ENCODE peak calls at places on chromosomes 4 and X, in ten cellular contexts. G is H1, X is ascending aorta, H is SJCRH30, O is mesendoderm, L is A549, U is SK-N-SH, Z is cardiac muscle cell, P is WERI-Rb-1, D is left ventricle myocardium inferior. C is an unnamed sample.

GRCh38 chrX:43861750-43862149 is 20.5 kb downstream of the MAOB start:
- DNase-seq in D (no peak), U (no peak), G (no peak), O (no peak), L (no peak), Z (no peak), X (peak), P (no peak), H (no peak), C (no peak)

GRCh38 chr4:53943345-53944085 is 120.9 kb downstream of the CHIC2 start:
- DNase-seq in O (no peak), P (no peak), U (no peak), Z (peak), L (no peak), X (no peak), G (no peak), D (no peak), H (peak), C (no peak)

GRCh38 chrX:115330498-115331138 is 41.1 kb downstream of the LUZP4 start:
- DNase-seq in Z (peak), D (no peak), G (no peak), H (peak), P (peak), O (peak), X (no peak), U (peak), L (peak), C (peak)

GRCh38 chrX:40513012-40513411 is 67.8 kb upstream of the ATP6AP2 start:
- DNase-seq in H (no peak), U (no peak), G (no peak), X (no peak), P (no peak), D (no peak), L (no peak), O (no peak), Z (no peak), C (no peak)

GRCh38 chrX:52574416-52575275 is 57.8 kb upstream of the XAGE1B start:
- DNase-seq in D (no peak), L (peak), O (peak), U (peak), X (no peak), P (peak), G (peak), Z (peak), H (peak), C (no peak)

GRCh38 chr4:57193164-57193810 is 83.1 kb upstream of the IGFBP7 start:
- DNase-seq in U (no peak), Z (no peak), D (no peak), O (no peak), X (no peak), P (no peak), L (no peak), G (no peak), H (peak), C (no peak)

GRCh38 chrX:5068550-5068949 is 1160.1 kb downstream of the NLGN4X start:
- DNase-seq in D (no peak), P (no peak), H (no peak), L (no peak), X (no peak), Z (no peak), G (no peak), O (no peak), U (no peak), C (no peak)

GRCh38 chr4:40059362-40059761 is 2.7 kb downstream of the N4BP2 start:
- DNase-seq in H (no peak), X (no peak), U (no peak), P (no peak), D (no peak), Z (no peak), O (no peak), G (no peak), L (no peak), C (peak)

GRCh38 chrX:40912166-40912565 is 173.1 kb upstream of the USP9X start:
- DNase-seq in L (no peak), Z (no peak), G (no peak), U (no peak), H (peak), X (no peak), P (no peak), D (no peak), O (no peak), C (no peak)

GRCh38 chr4:18917689-18918088 is 896.1 kb upstream of the LCORL start:
- DNase-seq in P (no peak), U (no peak), H (no peak), X (no peak), L (no peak), Z (no peak), O (no peak), G (no peak), D (no peak), C (no peak)

GRCh38 chr4:173752610-173753009 is 222.6 kb upstream of the HAND2 start:
- DNase-seq in G (peak), D (no peak), U (no peak), Z (peak), X (no peak), P (peak), H (peak), L (no peak), O (peak), C (peak)

GRCh38 chr4:6362896-6363295 is 93.2 kb downstream of the WFS1 start:
- DNase-seq in H (peak), U (no peak), P (no peak), Z (peak), X (no peak), O (peak), L (no peak), G (peak), D (no peak), C (no peak)

DNA sequence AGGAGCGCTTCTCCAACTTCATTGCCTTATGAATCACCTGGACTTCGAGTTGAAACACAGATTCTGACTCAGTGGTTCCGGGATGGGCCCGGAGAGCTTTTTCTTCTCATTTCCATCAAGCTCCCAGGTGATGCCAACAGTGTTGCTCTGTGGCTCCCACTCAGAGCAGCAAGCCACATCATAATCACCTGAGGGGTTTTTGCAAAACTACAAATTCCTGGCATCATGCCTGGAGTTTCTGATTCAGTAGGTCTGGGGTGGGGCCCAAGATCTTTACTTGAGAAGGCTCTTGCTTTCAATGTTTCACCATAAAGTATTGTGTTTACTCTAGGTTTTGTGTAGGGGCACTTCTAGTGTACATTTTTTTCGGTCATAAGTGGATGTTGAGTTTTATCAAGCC is 7.0 kb downstream of the MTM1 start:
- DNase-seq in X (no peak), O (no peak), L (no peak), U (no peak), D (no peak), G (no peak), P (no peak), Z (peak), H (no peak), C (no peak)
- H3K27ac ChIP-seq in X (no peak), O (no peak), L (peak), U (no peak), D (no peak), G (no peak), P (no peak), Z (no peak), H (no peak), C (no peak)

DNA sequence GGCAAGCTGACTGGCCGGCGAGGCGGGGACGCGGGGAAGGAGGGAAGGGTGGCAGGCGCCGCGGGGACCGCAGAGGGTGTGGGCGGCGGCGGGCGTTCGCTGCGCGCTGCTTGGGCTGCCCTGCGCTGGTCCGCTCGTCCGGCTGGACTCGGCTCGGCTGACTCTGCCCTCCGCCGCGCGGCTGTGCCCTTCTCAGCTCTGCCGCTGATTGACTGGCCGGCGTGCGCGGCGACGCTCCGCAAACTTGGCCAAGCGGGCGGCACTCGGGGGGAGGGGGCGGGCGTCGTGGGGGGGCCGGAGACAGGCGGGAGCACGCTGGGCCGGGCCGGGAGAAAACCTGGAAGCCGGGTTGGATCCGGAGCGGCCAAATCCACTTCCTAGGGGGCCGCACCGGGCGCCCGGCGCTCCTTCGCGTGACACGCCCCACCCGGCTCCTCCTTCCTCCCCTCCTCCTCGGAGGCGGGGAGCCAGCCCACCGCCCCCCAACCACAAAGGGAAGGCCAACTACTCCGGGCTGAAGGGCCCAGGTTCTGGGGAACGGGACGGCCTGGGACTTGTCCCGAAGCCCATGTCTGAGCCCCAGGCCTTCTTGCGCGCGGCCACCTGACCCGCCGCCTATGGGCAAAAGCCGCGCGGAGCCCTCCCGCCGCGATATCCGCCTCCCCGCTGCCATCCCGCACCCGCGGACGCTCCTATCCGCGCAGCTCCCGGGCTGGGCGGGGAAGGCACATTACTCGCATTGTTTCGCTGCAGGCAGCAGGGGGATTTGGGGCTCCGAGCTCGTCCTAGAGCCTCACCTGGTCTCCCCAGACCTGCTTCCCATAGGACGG is at the start of gene GPC4:
- DNase-seq in D (peak), L (peak), U (peak), G (peak), X (peak), Z (peak), O (peak), P (no peak), H (peak), C (peak)
- H3K27ac ChIP-seq in D (peak), L (no peak), U (no peak), G (peak), X (peak), Z (peak), O (peak), P (no peak), H (peak), C (peak)

GRCh38 chr4:128006592-128006991 is 41.4 kb downstream of the ABHD18 start:
- DNase-seq in H (no peak), P (no peak), X (no peak), L (no peak), U (no peak), Z (peak), D (no peak), G (no peak), O (no peak), C (no peak)
- H3K27ac ChIP-seq in H (no peak), P (no peak), X (no peak), L (no peak), U (no peak), Z (no peak), D (no peak), G (no peak), O (no peak), C (no peak)

DNA sequence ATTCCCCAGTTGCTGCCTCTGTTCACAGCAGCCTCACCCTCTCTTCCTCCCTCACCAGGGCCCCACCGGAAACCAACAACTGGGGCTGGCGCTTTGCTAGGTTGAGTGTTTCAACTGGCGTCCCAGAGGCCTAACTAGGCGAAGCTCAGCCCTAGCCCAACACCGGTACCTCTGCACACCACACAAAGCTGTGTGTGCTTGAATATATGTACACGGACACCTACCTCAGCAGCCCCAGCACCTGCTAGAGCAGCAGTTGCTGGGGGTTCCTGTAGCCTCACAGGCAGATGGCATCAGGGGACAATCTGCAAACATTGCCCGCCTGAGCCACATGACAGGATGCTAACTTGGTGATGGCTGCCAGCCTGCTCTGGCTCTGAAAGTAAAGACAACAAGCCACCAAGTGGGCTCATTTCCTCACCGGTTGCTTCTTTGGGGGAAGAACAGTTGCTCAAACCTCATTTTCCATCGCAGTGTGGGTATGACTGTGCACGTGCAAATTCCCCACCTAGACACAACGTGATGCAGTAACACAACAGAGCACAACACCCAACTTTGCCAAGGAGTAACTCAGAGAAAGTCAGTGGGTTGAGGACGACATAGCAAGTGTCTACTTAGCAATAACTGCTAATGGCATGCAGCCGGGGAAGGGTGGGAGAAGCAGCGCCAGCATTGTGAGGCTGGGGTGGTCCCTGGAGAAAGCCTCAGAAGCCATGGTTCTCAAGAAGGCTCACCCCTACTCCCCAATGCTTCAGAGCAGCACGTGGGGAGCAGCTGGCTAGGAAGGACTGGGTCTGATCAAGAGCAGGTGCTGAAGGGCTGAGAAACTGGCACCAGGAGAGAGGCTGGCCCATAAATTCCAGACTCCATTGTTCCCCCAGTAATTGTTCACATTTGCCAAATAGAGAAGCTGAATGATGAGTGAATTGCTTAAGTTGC is 139.5 kb downstream of the SH3KBP1 start:
- DNase-seq in U (no peak), P (no peak), X (no peak), L (no peak), G (no peak), D (peak), H (no peak), Z (no peak), O (no peak), C (no peak)
- H3K27ac ChIP-seq in U (no peak), P (no peak), X (no peak), L (no peak), G (no peak), D (peak), H (no peak), Z (no peak), O (no peak), C (no peak)

DNA sequence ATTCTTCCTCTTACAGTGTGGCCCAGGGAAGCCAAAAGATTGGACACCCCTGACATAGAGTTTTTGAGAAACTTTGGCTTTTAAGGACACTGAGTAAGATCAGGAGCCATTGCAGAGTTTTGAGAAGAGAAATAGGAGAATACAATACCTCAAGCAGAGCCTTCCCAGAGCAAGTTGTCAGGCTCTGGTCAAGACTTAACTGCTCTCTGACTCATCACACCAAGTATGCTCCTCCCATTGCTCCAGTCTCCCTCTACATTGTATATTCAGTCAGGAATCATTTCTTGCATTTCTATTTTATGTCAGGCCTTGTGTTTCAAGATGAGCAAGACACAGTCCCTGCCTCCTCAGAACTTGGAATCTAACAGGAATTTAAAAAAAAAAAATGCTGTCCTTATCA is 176.4 kb upstream of the FMR1 start:
- DNase-seq in L (no peak), X (no peak), H (no peak), G (no peak), U (no peak), D (no peak), O (peak), Z (no peak), P (no peak), C (no peak)
- H3K27ac ChIP-seq in L (no peak), X (no peak), H (no peak), G (no peak), U (no peak), D (no peak), O (no peak), Z (no peak), P (no peak), C (no peak)

GRCh38 chr4:159273841-159274240 is 171.0 kb downstream of the RAPGEF2 start:
- DNase-seq in O (no peak), X (no peak), H (no peak), P (peak), Z (no peak), G (no peak), U (no peak), D (no peak), L (no peak), C (no peak)
- H3K27ac ChIP-seq in O (no peak), X (no peak), H (no peak), P (no peak), Z (no peak), G (no peak), U (no peak), D (peak), L (peak), C (no peak)

DNA sequence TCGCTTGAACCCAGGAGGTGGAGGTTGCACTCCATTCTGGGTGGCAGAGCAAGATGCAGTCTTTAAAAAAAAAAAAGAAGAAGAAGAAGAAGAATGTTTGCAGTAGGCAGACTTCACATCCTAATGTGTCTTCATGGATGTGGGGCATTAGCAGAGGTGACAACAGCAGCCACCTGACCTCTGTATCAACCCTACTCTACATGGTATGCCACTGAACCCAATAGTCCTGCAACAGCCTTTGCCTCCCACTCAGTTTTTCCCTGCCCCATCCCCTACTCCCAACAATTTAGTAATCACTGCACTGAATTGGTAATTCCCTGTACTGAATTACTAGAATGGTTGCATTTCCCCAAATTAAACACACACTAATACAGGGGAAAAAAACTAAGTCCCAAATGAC is 31.5 kb upstream of the FAM241A start:
- DNase-seq in L (no peak), G (no peak), P (no peak), O (no peak), Z (no peak), H (no peak), U (no peak), X (no peak), D (no peak), C (no peak)
- H3K27ac ChIP-seq in L (peak), G (no peak), P (peak), O (no peak), Z (no peak), H (no peak), U (no peak), X (no peak), D (no peak), C (peak)

GRCh38 chr4:82989567-82990429 is 20.8 kb downstream of the LIN54 start:
- DNase-seq in X (no peak), H (no peak), P (no peak), O (no peak), U (no peak), L (no peak), G (no peak), D (no peak), Z (peak), C (no peak)
- H3K27ac ChIP-seq in X (no peak), H (no peak), P (no peak), O (no peak), U (peak), L (no peak), G (no peak), D (no peak), Z (no peak), C (no peak)